ENCODE peak calls at places on chromosomes 12 and 14, in eight cellular contexts. X is NCI-H774; A is CD8-positive, alpha-beta memory T cell; F is amniotic stem cell; U is dorsolateral prefrontal cortex; P is NCI-H748 treated with DMSO at 0.1 percent for 48 hours; W is tibial artery; N is HTR-8/SVneo. E is an unnamed sample.
A peak's percentile ranks its signal among the peaks of the same experiment; 100 is the strongest.

GRCh38 chr14:94062344-94062904 is 18.6 kb downstream of the DDX24 start:
- DNase-seq in P (no peak), N (no peak), A (no peak), X (no peak), W (no peak), F (no peak), U (no peak), E (peak; percentile 47)

GRCh38 chr12:34406228-34406995 is 384.1 kb downstream of the ALG10 start:
- DNase-seq in U (no peak), P (no peak), W (peak; percentile 12), X (no peak), N (no peak), A (peak; percentile 0), F (no peak), E (peak; percentile 90)

GRCh38 chr14:55641954-55642353 is 61.9 kb downstream of the KTN1 start:
- DNase-seq in X (no peak), N (no peak), F (no peak), W (no peak), U (no peak), P (no peak), A (no peak), E (no peak)

GRCh38 chr14:70845601-70846000 is 36.3 kb upstream of the MAP3K9 start:
- DNase-seq in U (no peak), N (no peak), X (no peak), F (no peak), W (no peak), A (no peak), P (no peak), E (no peak)

GRCh38 chr12:107649615-107650014 is 36.0 kb upstream of the PWP1 start:
- DNase-seq in P (no peak), N (no peak), F (no peak), A (no peak), U (no peak), X (no peak), W (no peak), E (no peak)

GRCh38 chr14:23551266-23552028 is at the start of gene ZFHX2:
- DNase-seq in X (peak; percentile 82), F (no peak), A (peak; percentile 66), P (peak; percentile 86), N (peak; percentile 67), U (peak; percentile 92), W (peak; percentile 74), E (no peak)

GRCh38 chr14:90520326-90520725 is 123.5 kb downstream of the CALM1 start:
- DNase-seq in U (no peak), F (no peak), A (no peak), X (no peak), W (no peak), P (no peak), N (no peak), E (no peak)

GRCh38 chr14:59004012-59004411 is 184.5 kb upstream of the DAAM1 start:
- DNase-seq in X (no peak), U (no peak), A (no peak), W (no peak), F (no peak), P (no peak), N (no peak), E (no peak)

GRCh38 chr14:99273724-99274345 is 1.8 kb upstream of the BCL11B start:
- DNase-seq in W (no peak), A (no peak), N (no peak), U (no peak), X (no peak), P (no peak), F (no peak), E (no peak)

GRCh38 chr14:59356298-59356697 is 108.9 kb downstream of the GPR135 start:
- DNase-seq in N (no peak), U (no peak), X (peak; percentile 53), F (no peak), A (no peak), W (no peak), P (no peak), E (no peak)

GRCh38 chr12:113359133-113359938 is 949 bp downstream of the PLBD2 start:
- DNase-seq in W (peak; percentile 60), P (no peak), A (no peak), F (no peak), X (no peak), U (peak; percentile 79), N (no peak), E (no peak)

GRCh38 chr12:27400856-27401255 is 45.7 kb upstream of the SMCO2 start:
- DNase-seq in F (no peak), W (no peak), P (no peak), U (no peak), N (no peak), X (no peak), A (no peak), E (peak; percentile 77)

GRCh38 chr12:104181313-104181712 is 34.3 kb upstream of the TXNRD1 start:
- DNase-seq in X (no peak), P (no peak), N (no peak), A (no peak), W (no peak), U (no peak), F (no peak), E (no peak)

GRCh38 chr12:105334001-105334400 is 3.5 kb downstream of the C12orf75 start:
- DNase-seq in A (no peak), U (no peak), P (no peak), W (no peak), X (peak; percentile 14), N (no peak), F (no peak), E (peak; percentile 72)

GRCh38 chr12:14691560-14691959 is 4.8 kb downstream of the GUCY2C start:
- DNase-seq in P (no peak), N (no peak), F (no peak), U (no peak), A (no peak), W (peak; percentile 86), X (no peak), E (peak; percentile 93)

GRCh38 chr12:67457799-67458680 is 188.9 kb downstream of the CAND1 start:
- DNase-seq in A (no peak), F (no peak), P (no peak), X (no peak), N (no peak), U (no peak), W (peak; percentile 49), E (no peak)

GRCh38 chr14:102043251-102044025 is 43.4 kb downstream of the HSP90AA1 start:
- DNase-seq in U (no peak), X (no peak), F (no peak), N (no peak), P (no peak), A (no peak), W (no peak), E (no peak)

GRCh38 chr12:26614217-26614616 is 218.8 kb downstream of the ITPR2 start:
- DNase-seq in U (peak; percentile 55), P (peak; percentile 12), F (no peak), N (no peak), W (no peak), A (no peak), X (peak; percentile 11), E (no peak)

GRCh38 chr14:96754162-96754844 is 42.9 kb upstream of the VRK1 start:
- DNase-seq in A (no peak), N (no peak), U (no peak), X (no peak), W (no peak), P (no peak), F (no peak), E (no peak)

GRCh38 chr12:124493809-124494750 is 73.3 kb downstream of the NCOR2 start:
- DNase-seq in F (no peak), W (no peak), N (no peak), A (no peak), X (no peak), P (no peak), U (no peak), E (no peak)

GRCh38 chr12:88993655-88994054 is 358.6 kb downstream of the DUSP6 start:
- DNase-seq in W (no peak), P (peak; percentile 75), X (peak; percentile 32), N (peak; percentile 44), U (no peak), F (peak; percentile 44), A (no peak), E (no peak)

GRCh38 chr12:107444771-107445170 is 240.8 kb upstream of the PWP1 start:
- DNase-seq in X (no peak), U (no peak), A (no peak), W (no peak), N (no peak), F (no peak), P (no peak), E (no peak)

E was measured in esophagus muscularis mucosa.